ENCODE peak calls at places on chromosomes 13 and 19, in five cellular contexts. L is esophagus squamous epithelium; K is HAP-1; X is CD4-positive, alpha-beta T cell; O is fibroblast of lung. N is an unnamed sample. For H3K9me3, the result is how much of the 10 kb centered on the place peaks cover.

GRCh38 chr19:10891360-10892108 is 20.2 kb downstream of the CARM1 start:
- DNase-seq in L (no peak), K (peak), X (no peak), O (no peak), N (no peak)

GRCh38 chr19:17006579-17006978 is 20.0 kb downstream of the CPAMD8 start:
- DNase-seq in L (no peak), K (no peak), X (no peak), O (no peak), N (no peak)

GRCh38 chr13:43961909-43962308 is 82.2 kb downstream of the LACC1 start:
- DNase-seq in L (no peak), K (no peak), X (no peak), O (no peak), N (no peak)

GRCh38 chr13:91072511-91072910 is 275.0 kb upstream of the MIR17HG start:
- DNase-seq in L (no peak), K (no peak), X (no peak), O (no peak), N (no peak)

GRCh38 chr13:84843368-84843767 is 955.9 kb downstream of the SLITRK6 start:
- DNase-seq in L (no peak), K (no peak), X (no peak), O (no peak), N (no peak)

GRCh38 chr13:93259527-93260080 is 33.0 kb downstream of the GPC6 start:
- DNase-seq in L (no peak), K (no peak), X (no peak), O (peak), N (no peak)

GRCh38 chr19:860481-861098 is 1.1 kb downstream of the CFD start:
- DNase-seq in L (no peak), K (peak), X (peak), O (peak), N (peak)

GRCh38 chr19:13299838-13300237 is 149.6 kb downstream of the IER2 start:
- DNase-seq in L (no peak), K (no peak), X (no peak), O (no peak), N (no peak)

GRCh38 chr13:21625366-21625765 is 21.4 kb upstream of the MICU2 start:
- DNase-seq in L (no peak), K (peak), X (no peak), O (peak), N (no peak)

GRCh38 chr13:85142351-85142750 is 656.9 kb downstream of the SLITRK6 start:
- DNase-seq in L (no peak), K (no peak), X (no peak), O (no peak), N (no peak)

GRCh38 chr13:68368922-68369321 is 1138.8 kb upstream of the PCDH9 start:
- DNase-seq in L (no peak), K (no peak), X (no peak), O (no peak), N (no peak)

GRCh38 chr13:28301839-28302238 is 163.5 kb downstream of the PAN3 start:
- DNase-seq in L (no peak), K (no peak), X (no peak), O (no peak), N (no peak)

GRCh38 chr19:33227242-33227650 is 1.6 kb upstream of the SLC7A10 start:
- DNase-seq in L (no peak), K (no peak), X (no peak), O (peak), N (no peak)

GRCh38 chr19:46670874-46671273 is 9.9 kb upstream of the DACT3 start:
- DNase-seq in L (no peak), K (no peak), X (no peak), O (peak), N (no peak)

GRCh38 chr13:109687559-109688448 is 98.6 kb downstream of the IRS2 start:
- DNase-seq in L (no peak), K (no peak), X (no peak), O (no peak), N (no peak)

GRCh38 chr19:16106121-16106520 is 5.6 kb upstream of the RAB8A start:
- DNase-seq in L (no peak), K (no peak), X (no peak), O (peak), N (no peak)

GRCh38 chr13:23510544-23510916 is 59.7 kb upstream of the TNFRSF19 start:
- DNase-seq in L (no peak), K (no peak), X (no peak), O (no peak), N (no peak)

GRCh38 chr19:51799998-51800848 is 5.3 kb downstream of the FPR3 start:
- DNase-seq in L (no peak), K (no peak), X (no peak), O (peak), N (no peak)

GRCh38 chr13:105442941-105443340 is 1092.5 kb downstream of the EFNB2 start:
- DNase-seq in L (no peak), K (no peak), X (no peak), O (peak), N (no peak)

GRCh38 chr19:15251010-15251748 is 18.9 kb upstream of the EPHX3 start:
- DNase-seq in L (no peak), K (no peak), X (no peak), O (peak), N (no peak)

GRCh38 chr19:13808856-13809255 is 13.6 kb downstream of the ZSWIM4 start:
- DNase-seq in L (no peak), K (no peak), X (no peak), O (no peak), N (no peak)

GRCh38 chr19:49157445-49158224 is at the start of gene TRPM4:
- DNase-seq in L (no peak), K (peak), X (no peak), O (peak), N (no peak)

DNA sequence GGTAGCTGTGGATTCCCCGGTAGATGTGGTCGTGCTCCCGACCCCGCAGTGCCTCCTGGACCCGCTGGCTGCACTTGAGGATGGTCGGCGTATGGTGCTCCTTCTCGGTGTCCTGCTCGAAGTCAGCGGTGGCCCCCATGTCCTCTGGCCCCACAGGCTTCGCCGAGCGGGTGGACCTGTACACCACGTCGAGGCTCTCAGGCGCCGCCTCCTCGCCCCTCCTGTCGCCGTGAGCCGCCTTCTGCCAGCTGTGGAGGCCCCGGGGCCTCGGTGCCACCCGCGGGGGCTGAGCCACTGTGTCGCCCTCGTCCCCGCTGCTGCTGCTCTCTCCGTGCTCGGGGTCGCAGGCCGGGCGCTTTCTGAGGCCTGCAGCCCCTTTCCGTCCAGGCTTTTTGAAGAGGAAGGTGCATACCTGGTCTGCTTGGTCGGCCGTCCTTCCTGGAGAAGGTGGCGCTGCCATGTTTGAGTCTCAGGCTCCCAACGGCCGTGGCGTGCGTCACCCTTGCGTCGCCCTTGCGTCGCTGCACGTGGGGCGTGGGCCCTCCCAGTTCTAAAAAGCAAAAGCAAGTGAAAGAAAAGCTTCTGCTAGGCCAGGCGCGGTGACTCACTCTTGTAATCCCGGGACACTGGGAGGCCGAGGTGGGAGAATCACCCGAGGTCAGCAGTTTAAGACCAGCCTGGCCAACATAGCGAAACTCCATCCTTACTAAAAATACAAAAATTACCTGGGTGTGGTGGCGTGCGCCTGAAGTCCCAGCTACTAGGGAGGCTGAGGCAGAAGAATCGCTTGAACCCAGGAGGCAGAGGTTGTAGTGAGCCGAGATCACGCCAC is at the start of gene RNF113B:
- DNase-seq in L (no peak), K (no peak), X (no peak), O (no peak), N (no peak)
- H3K9me3 ChIP-seq in L (under half), K (under half), X (under half), O (under half), N (under half)

DNA sequence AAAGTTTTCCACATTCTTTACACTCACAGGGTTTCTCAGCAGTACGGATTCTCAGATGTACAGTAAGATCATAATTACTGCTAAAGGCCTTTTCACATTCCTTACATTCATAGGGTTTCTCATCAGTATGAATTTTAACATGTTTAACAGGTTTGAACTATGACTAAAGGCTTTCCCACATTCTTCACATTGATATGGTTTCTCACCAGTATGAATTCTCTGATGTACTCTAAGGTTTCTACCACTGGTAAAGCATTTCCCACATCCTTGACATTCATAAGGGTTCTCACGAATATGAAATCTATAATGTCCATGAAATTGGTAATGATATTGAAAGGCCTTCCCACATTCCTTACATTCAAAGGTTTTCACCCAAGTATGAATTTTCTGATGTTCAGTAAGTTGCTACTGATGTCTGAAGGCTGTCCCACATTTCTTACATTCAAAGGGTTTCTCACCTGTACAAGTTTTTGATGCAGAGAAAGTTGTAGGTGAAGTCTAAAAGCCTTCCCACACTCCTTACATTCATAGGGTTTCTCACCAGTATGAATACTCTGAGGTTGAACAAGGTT is 22.0 kb downstream of the ZNF780B start:
- DNase-seq in L (no peak), K (no peak), X (no peak), O (no peak), N (no peak)
- H3K9me3 ChIP-seq in L (half or more), K (under half), X (half or more), O (under half), N (under half)

GRCh38 chr19:9565900-9566705 is 18.2 kb downstream of the ZNF121 start:
- DNase-seq in L (no peak), K (no peak), X (no peak), O (peak), N (no peak)

GRCh38 chr19:9566729-9567128 is 17.6 kb downstream of the ZNF121 start:
- DNase-seq in L (no peak), K (no peak), X (no peak), O (no peak), N (no peak)

DNA sequence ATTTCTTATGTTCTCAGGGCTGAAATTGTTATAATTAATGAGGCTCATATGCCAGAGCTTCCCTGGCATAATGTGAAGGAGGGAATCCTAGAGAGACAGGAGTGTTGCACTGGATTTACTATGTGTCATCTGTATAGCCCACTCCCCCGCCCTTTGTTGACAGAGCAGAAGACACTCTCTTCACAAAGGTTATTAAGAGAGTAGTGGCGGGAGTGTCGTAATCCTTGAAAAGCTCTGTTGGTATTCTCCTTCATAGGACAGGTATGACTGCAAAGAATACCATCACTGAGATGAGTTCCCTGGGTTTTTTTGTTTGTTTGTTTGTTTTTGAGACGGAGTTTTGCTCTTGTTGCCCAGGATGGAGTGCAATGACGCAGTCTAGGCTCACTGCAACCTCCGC is 14.0 kb downstream of the ZNF121 start:
- DNase-seq in L (no peak), K (no peak), X (no peak), O (no peak), N (no peak)
- H3K9me3 ChIP-seq in L (half or more), K (half or more), X (half or more), O (under half), N (half or more)

GRCh38 chr19:7004313-7004931 is 16.8 kb downstream of the MBD3L2B start:
- DNase-seq in L (no peak), K (peak), X (no peak), O (peak), N (no peak)

GRCh38 chr19:6996810-6997209 is 24.4 kb downstream of the MBD3L2B start:
- DNase-seq in L (no peak), K (no peak), X (no peak), O (no peak), N (no peak)

GRCh38 chr19:6999938-7000732 is 21.1 kb downstream of the MBD3L2B start:
- DNase-seq in L (no peak), K (no peak), X (no peak), O (no peak), N (no peak)

GRCh38 chr19:6997679-6998445 is 23.4 kb downstream of the MBD3L2B start:
- DNase-seq in L (no peak), K (no peak), X (no peak), O (no peak), N (no peak)

GRCh38 chr19:7000816-7001215 is 20.4 kb downstream of the MBD3L2B start:
- DNase-seq in L (no peak), K (no peak), X (no peak), O (no peak), N (no peak)
- H3K9me3 ChIP-seq in L (under half), K (under half), X (under half), O (under half), N (under half)